ENCODE peak calls at places on chromosomes 11 and 22, in eight cellular contexts. J is GM04504, L is nucleus accumbens, H is substantia nigra, G is GM19239, W is AG08395, F is uterus, T is GM13977. O is an unnamed sample.

GRCh38 chr11:75350743-75351540 is 519 bp downstream of the ARRB1 start:
- DNase-seq in J (no peak), L (peak), H (peak), G (no peak), W (no peak), F (peak), T (no peak), O (no peak)

GRCh38 chr11:72238492-72239295 is 5.3 kb downstream of the PHOX2A start:
- DNase-seq in J (no peak), L (no peak), H (no peak), G (no peak), W (no peak), F (no peak), T (peak), O (no peak)

GRCh38 chr11:72736452-72737069 is 15.6 kb downstream of the ARAP1 start:
- DNase-seq in J (no peak), L (no peak), H (peak), G (no peak), W (peak), F (no peak), T (no peak), O (peak)

GRCh38 chr11:111633248-111633647 is 31.0 kb downstream of the SIK2 start:
- DNase-seq in J (no peak), L (no peak), H (no peak), G (no peak), W (no peak), F (no peak), T (no peak), O (no peak)

GRCh38 chr11:42960521-42961088 is 351.2 kb upstream of the API5 start:
- DNase-seq in J (no peak), L (no peak), H (no peak), G (no peak), W (no peak), F (no peak), T (no peak), O (no peak)

GRCh38 chr11:13169709-13170108 is 107.9 kb upstream of the BMAL1 start:
- DNase-seq in J (peak), L (no peak), H (no peak), G (no peak), W (peak), F (no peak), T (no peak), O (peak)

GRCh38 chr22:35661377-35661937 is 13.2 kb downstream of the APOL6 start:
- DNase-seq in J (no peak), L (no peak), H (no peak), G (no peak), W (no peak), F (no peak), T (no peak), O (no peak)

GRCh38 chr11:32594272-32594671 is 10.6 kb downstream of the EIF3M start:
- DNase-seq in J (no peak), L (no peak), H (no peak), G (no peak), W (no peak), F (no peak), T (no peak), O (no peak)

GRCh38 chr11:72038491-72038890 is 39.8 kb downstream of the IL18BP start:
- DNase-seq in J (peak), L (peak), H (peak), G (no peak), W (peak), F (peak), T (no peak), O (no peak)

GRCh38 chr22:41922336-41922735 is 4.3 kb downstream of the TNFRSF13C start:
- DNase-seq in J (no peak), L (no peak), H (no peak), G (no peak), W (no peak), F (no peak), T (no peak), O (no peak)

GRCh38 chr22:50107529-50107928 is 17.7 kb downstream of the MOV10L1 start:
- DNase-seq in J (no peak), L (no peak), H (no peak), G (no peak), W (no peak), F (no peak), T (no peak), O (no peak)

GRCh38 chr22:44125421-44125820 is 55.3 kb upstream of the PARVG start:
- DNase-seq in J (no peak), L (no peak), H (no peak), G (no peak), W (no peak), F (no peak), T (no peak), O (no peak)

GRCh38 chr11:76834151-76834550 is 26.6 kb upstream of the ACER3 start:
- DNase-seq in J (no peak), L (no peak), H (no peak), G (no peak), W (no peak), F (no peak), T (no peak), O (no peak)